ENCODE peak calls at places on chromosome 20, in ten cellular contexts. S is heart left ventricle, E is uterus, P is H9, K is SJSA1, D is substantia nigra, L is A549, I is mesendoderm, Y is lower lobe of right lung, J is endodermal cell. X is an unnamed sample.

GRCh38 chr20:3046677-3047462 is 1.0 kb downstream of the MRPS26 start:
- DNase-seq in P (peak), Y (peak), K (no peak), S (peak), L (no peak), J (peak), D (no peak), I (peak), E (no peak), X (no peak)

GRCh38 chr20:18676366-18676765 is 88.5 kb downstream of the DTD1 start:
- DNase-seq in S (no peak), L (no peak), P (no peak), D (no peak), K (no peak), E (no peak), J (no peak), Y (no peak), I (no peak), X (no peak)

GRCh38 chr20:47298624-47299023 is 57.9 kb downstream of the ZMYND8 start:
- DNase-seq in L (no peak), K (no peak), D (no peak), E (no peak), S (no peak), Y (no peak), I (no peak), J (no peak), P (no peak), X (no peak)

GRCh38 chr20:33130553-33130952 is 37.4 kb upstream of the BPIFA2 start:
- DNase-seq in I (no peak), Y (no peak), S (no peak), K (no peak), L (no peak), P (no peak), J (peak), D (no peak), E (no peak), X (no peak)

GRCh38 chr20:42531675-42531985 is 658.1 kb downstream of the PTPRT start:
- DNase-seq in Y (no peak), K (no peak), S (no peak), E (no peak), I (no peak), J (no peak), L (no peak), D (no peak), P (no peak), X (no peak)

GRCh38 chr20:7937328-7937727 is 2.9 kb downstream of the HAO1 start:
- DNase-seq in S (no peak), D (no peak), P (no peak), Y (no peak), E (no peak), L (no peak), K (no peak), J (no peak), I (no peak), X (no peak)

GRCh38 chr20:50029697-50030428 is 47.1 kb downstream of the SNAI1 start:
- DNase-seq in P (no peak), E (peak), Y (no peak), J (peak), S (peak), I (no peak), D (no peak), K (peak), L (peak), X (no peak)

GRCh38 chr20:4325548-4326187 is 310.3 kb upstream of the RNF24 start:
- DNase-seq in S (peak), P (no peak), L (no peak), D (no peak), J (no peak), I (no peak), Y (no peak), E (peak), K (no peak), X (no peak)

GRCh38 chr20:58651823-58652605 is 931 bp downstream of the STX16 start:
- DNase-seq in D (peak), J (peak), I (peak), S (peak), E (no peak), K (peak), Y (peak), L (peak), P (peak), X (peak)

GRCh38 chr20:25341716-25342680 is 48.6 kb downstream of the ABHD12 start:
- DNase-seq in S (no peak), D (no peak), Y (no peak), J (no peak), L (no peak), I (no peak), K (peak), E (no peak), P (no peak), X (no peak)

GRCh38 chr20:24994186-24994465 is 1.6 kb upstream of the APMAP start:
- DNase-seq in D (no peak), I (no peak), Y (no peak), J (no peak), K (no peak), P (peak), E (no peak), L (no peak), S (no peak), X (no peak)

GRCh38 chr20:49562341-49563014 is 5.5 kb downstream of the PTGIS start:
- DNase-seq in J (peak), K (peak), I (peak), D (no peak), P (peak), L (no peak), E (peak), Y (no peak), S (peak), X (no peak)

GRCh38 chr20:44765647-44766367 is 20.1 kb downstream of the KCNK15 start:
- DNase-seq in Y (no peak), K (no peak), J (no peak), S (no peak), L (no peak), I (no peak), P (no peak), E (no peak), D (no peak), X (no peak)

GRCh38 chr20:62651285-62652021 is 9.2 kb downstream of the SLCO4A1 start:
- DNase-seq in S (peak), Y (peak), L (no peak), P (no peak), K (no peak), J (peak), I (no peak), E (peak), D (no peak), X (peak)

GRCh38 chr20:39524371-39524911 is 562.3 kb downstream of the DHX35 start:
- DNase-seq in I (no peak), K (no peak), S (no peak), J (no peak), L (no peak), P (no peak), Y (no peak), D (no peak), E (peak), X (no peak)

GRCh38 chr20:3068075-3068474 is 3.3 kb upstream of the OXT start:
- DNase-seq in L (no peak), S (no peak), I (no peak), Y (no peak), J (no peak), P (no peak), K (no peak), E (no peak), D (no peak), X (no peak)

GRCh38 chr20:61230166-61230565 is 21.9 kb upstream of the CDH4 start:
- DNase-seq in I (no peak), E (no peak), Y (no peak), D (no peak), J (peak), S (no peak), K (no peak), P (no peak), L (no peak), X (no peak)

DNA sequence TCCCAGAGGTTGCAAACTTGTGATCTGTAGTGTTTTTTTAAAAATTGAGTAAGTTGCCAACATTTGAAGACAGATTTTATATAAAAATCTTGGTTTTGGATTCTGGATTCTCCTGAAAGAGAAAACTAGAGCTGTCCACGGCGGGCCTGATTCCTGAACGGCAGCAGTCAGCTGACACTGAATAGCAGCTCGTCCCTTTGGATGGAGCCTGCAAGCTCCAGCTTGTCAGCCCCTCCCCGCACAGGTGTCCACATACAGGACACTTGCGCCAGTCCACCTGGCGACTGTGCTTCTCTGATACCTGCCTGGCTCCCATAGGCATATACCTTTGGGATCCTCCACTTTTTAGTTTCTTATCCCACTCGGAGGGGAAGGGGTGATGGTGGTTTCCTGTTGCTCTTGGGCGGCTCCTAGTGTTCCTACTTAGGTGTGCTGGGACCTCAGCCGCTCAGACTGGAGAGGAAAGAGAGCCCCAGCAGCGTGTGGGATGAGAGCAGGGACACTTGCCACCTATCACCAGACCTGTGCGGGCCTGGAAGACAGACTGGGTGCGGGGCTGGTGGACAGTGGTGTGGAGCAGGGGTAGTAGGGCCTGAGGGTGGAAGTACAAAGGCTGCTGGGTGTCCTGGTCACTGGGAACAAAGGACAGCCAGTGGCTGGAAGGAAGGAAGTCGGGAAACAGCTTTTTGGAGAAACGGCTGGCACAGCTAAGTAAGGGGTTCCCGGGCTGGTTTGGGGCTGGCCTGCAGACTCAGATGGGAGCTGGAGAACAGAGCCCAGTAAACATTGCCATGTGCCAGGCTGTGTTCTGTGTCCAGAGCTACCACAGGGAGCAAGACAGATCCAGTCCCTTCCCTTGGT is 18.3 kb downstream of the GHRH start:
- DNase-seq in K (no peak), E (no peak), J (peak), I (peak), P (peak), D (no peak), L (no peak), S (no peak), Y (no peak), X (no peak)
- H3K27ac ChIP-seq in K (no peak), E (no peak), J (peak), I (no peak), P (no peak), D (no peak), L (no peak), S (peak), Y (no peak), X (no peak)

GRCh38 chr20:708956-709355 is 33.4 kb upstream of the SCRT2 start:
- DNase-seq in E (no peak), K (no peak), L (no peak), I (peak), D (no peak), Y (no peak), S (no peak), P (peak), J (no peak), X (no peak)
- H3K27ac ChIP-seq in E (no peak), K (no peak), L (no peak), I (no peak), D (no peak), Y (no peak), S (no peak), P (no peak), J (no peak), X (no peak)

DNA sequence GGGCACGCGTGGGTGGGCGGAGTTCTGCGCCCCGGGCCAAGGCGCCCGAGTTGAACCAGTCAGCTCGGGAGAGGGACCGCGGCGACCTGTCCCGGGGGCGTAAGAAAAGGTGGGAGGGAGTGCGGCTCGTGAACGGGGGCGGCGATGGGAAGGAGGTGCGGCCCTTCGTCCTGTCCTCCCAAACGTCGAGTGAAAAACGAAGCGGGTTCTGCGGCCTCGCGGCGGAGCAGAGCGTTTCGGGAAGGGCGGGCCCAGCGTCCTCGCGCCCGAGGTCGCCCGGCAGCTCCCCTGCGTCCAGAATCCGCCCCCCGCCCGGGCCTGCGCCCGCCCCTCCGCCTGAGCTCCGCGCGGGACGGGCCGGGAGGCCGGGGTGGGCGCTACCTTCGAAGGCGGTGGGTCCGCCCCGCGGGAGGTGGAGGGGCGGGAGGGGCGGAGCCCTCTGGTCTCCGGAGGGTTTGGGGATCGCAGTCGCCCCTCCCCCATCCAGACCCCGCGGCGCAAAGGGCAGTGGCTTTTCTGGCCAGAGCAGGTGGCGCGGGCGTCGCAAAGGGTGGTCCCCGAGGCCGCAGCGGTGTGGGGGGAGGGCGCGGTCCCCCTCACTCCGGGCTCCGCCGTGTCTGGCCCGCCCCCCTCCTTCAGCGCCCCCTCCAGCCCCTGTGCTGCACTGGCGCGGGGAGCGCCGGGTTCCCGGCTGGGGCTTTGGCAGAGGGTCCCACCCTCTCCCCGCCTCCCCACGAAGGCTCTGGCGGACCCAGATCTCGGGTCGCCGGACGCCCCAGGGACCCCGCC is 838 bp downstream of the STMN3 start:
- DNase-seq in P (peak), D (no peak), K (no peak), L (no peak), E (no peak), Y (peak), S (no peak), I (peak), J (peak), X (peak)
- H3K27ac ChIP-seq in P (no peak), D (peak), K (no peak), L (no peak), E (no peak), Y (no peak), S (no peak), I (no peak), J (no peak), X (peak)

DNA sequence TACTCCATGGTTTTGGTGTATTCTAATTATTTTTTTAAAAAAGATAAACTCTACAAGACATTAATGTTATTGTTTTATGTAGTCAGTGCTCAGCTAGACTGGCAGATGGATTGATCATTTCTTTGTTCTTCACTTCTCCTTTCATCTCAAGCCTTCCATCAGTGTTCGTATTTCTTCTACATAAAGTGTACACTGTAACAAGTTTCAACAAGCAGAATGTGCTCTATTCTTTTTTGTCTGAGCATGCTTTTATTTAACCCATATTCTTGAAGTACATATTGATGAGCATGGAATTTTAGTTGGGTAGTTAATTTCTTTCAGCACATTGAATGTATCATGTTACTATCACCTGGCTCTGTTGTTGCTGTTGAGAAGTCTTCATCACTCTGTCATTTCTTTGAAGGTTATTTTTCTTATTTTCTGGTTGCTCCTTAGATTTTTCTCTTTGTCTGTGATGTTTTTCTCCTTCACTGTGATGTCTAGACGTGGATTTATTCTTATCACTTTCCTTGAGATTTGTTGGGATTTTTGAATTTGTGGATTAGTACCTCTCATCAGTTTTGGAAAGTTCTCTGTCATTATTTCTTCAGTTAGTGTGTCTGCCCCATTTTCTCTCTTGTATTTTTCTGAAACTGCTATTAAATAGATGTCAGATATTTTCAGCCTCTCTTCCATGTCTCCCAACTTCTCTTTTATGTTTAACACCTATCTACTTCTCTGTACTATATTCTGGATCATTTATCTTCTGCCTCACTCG is 48.5 kb downstream of the TGM2 start:
- DNase-seq in I (no peak), L (no peak), K (no peak), P (no peak), Y (no peak), D (no peak), J (no peak), E (no peak), S (no peak), X (no peak)
- H3K27ac ChIP-seq in I (no peak), L (peak), K (no peak), P (no peak), Y (no peak), D (no peak), J (no peak), E (no peak), S (no peak), X (no peak)

DNA sequence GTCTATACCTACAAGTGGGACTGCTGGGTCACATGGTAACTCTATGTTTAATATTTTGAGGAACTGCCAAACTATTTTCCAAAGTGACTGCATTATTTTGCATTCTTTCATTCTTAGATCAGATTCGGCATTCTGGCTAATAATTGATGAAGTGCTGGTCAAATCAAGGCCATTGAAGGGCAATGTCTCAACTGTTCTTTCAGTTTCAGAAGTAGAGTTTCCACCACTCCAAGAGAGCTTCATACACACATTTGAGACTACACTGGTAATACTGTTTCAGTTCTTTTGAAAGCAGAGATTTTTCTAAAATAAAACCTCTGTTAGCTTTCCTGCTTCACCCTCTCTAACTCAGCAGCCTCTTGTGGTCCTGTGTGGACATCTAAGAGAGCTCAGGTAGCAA is 154.5 kb downstream of the CFAP61 start:
- DNase-seq in P (no peak), J (no peak), E (no peak), I (no peak), Y (no peak), K (no peak), L (no peak), D (no peak), S (no peak), X (no peak)
- H3K27ac ChIP-seq in P (no peak), J (no peak), E (no peak), I (no peak), Y (no peak), K (no peak), L (no peak), D (no peak), S (no peak), X (no peak)

GRCh38 chr20:53898558-53898931 is 171.8 kb downstream of the BCAS1 start:
- DNase-seq in Y (no peak), L (no peak), S (no peak), K (no peak), J (no peak), E (no peak), P (no peak), I (no peak), D (no peak), X (no peak)

GRCh38 chr20:53901697-53902096 is 168.7 kb downstream of the BCAS1 start:
- DNase-seq in S (no peak), K (no peak), L (no peak), E (peak), J (no peak), I (no peak), P (no peak), Y (no peak), D (no peak), X (no peak)

GRCh38 chr20:53901064-53901463 is 169.3 kb downstream of the BCAS1 start:
- DNase-seq in S (no peak), J (no peak), E (no peak), I (no peak), L (peak), Y (no peak), D (no peak), K (peak), P (no peak), X (no peak)

GRCh38 chr20:53899351-53900167 is 170.8 kb downstream of the BCAS1 start:
- DNase-seq in K (peak), I (no peak), J (no peak), Y (no peak), E (peak), P (no peak), L (peak), S (no peak), D (no peak), X (peak)

GRCh38 chr20:53900380-53900999 is 169.9 kb downstream of the BCAS1 start:
- DNase-seq in Y (no peak), I (no peak), J (no peak), L (peak), P (no peak), D (no peak), S (no peak), K (peak), E (no peak), X (no peak)
- H3K27ac ChIP-seq in Y (peak), I (no peak), J (no peak), L (peak), P (no peak), D (no peak), S (peak), K (peak), E (peak), X (no peak)